ENCODE peak calls at places on chromosome 6, in seven cellular contexts. One of them, this sample, is unnamed.

GRCh38 chr6:158072083-158072721 is 90.5 kb downstream of the SYNJ2 start:
- DNase-seq in nephron progenitor cell: peak; percentile 80
- DNase-seq in heart right ventricle: peak; percentile 77
- DNase-seq in HFFc6: peak; percentile 72
- DNase-seq in neural crest cell: peak; percentile 63
- DNase-seq in brain microvascular endothelial cell: peak; percentile 66
- DNase-seq in fibroblast of lung: peak; percentile 81
- DNase-seq in this sample: peak; percentile 77

GRCh38 chr6:161265975-161266374 is 7.9 kb downstream of the AGPAT4 start:
- DNase-seq in nephron progenitor cell: no peak
- DNase-seq in heart right ventricle: no peak
- DNase-seq in HFFc6: no peak
- DNase-seq in neural crest cell: no peak
- DNase-seq in brain microvascular endothelial cell: no peak
- DNase-seq in fibroblast of lung: no peak
- DNase-seq in this sample: no peak

GRCh38 chr6:13395272-13396237 is 67.2 kb upstream of the TBC1D7 start:
- DNase-seq in nephron progenitor cell: no peak
- DNase-seq in heart right ventricle: peak; percentile 57
- DNase-seq in HFFc6: peak; percentile 59
- DNase-seq in neural crest cell: no peak
- DNase-seq in brain microvascular endothelial cell: peak; percentile 87
- DNase-seq in fibroblast of lung: peak; percentile 79
- DNase-seq in this sample: no peak

GRCh38 chr6:154501287-154501868 is 9.1 kb downstream of the CNKSR3 start:
- DNase-seq in nephron progenitor cell: no peak
- DNase-seq in heart right ventricle: no peak
- DNase-seq in HFFc6: no peak
- DNase-seq in neural crest cell: no peak
- DNase-seq in brain microvascular endothelial cell: no peak
- DNase-seq in fibroblast of lung: no peak
- DNase-seq in this sample: no peak

GRCh38 chr6:131740161-131740560 is 29.3 kb upstream of the CTAGE9 start:
- DNase-seq in nephron progenitor cell: no peak
- DNase-seq in heart right ventricle: no peak
- DNase-seq in HFFc6: peak; percentile 54
- DNase-seq in neural crest cell: no peak
- DNase-seq in brain microvascular endothelial cell: peak; percentile 61
- DNase-seq in fibroblast of lung: no peak
- DNase-seq in this sample: no peak

GRCh38 chr6:13194852-13195251 is 133.5 kb downstream of the TBC1D7 start:
- DNase-seq in nephron progenitor cell: peak; percentile 32
- DNase-seq in heart right ventricle: peak; percentile 24
- DNase-seq in HFFc6: peak; percentile 78
- DNase-seq in neural crest cell: peak; percentile 14
- DNase-seq in brain microvascular endothelial cell: peak; percentile 58
- DNase-seq in fibroblast of lung: peak; percentile 71
- DNase-seq in this sample: peak; percentile 46

GRCh38 chr6:37536462-37537225 is 37.0 kb upstream of the CCDC167 start:
- DNase-seq in nephron progenitor cell: peak; percentile 39
- DNase-seq in heart right ventricle: no peak
- DNase-seq in HFFc6: no peak
- DNase-seq in neural crest cell: no peak
- DNase-seq in brain microvascular endothelial cell: no peak
- DNase-seq in fibroblast of lung: no peak
- DNase-seq in this sample: no peak

GRCh38 chr6:53979468-53980067 is 131.7 kb upstream of the MLIP start:
- DNase-seq in nephron progenitor cell: peak; percentile 25
- DNase-seq in heart right ventricle: no peak
- DNase-seq in HFFc6: peak; percentile 41
- DNase-seq in neural crest cell: peak; percentile 24
- DNase-seq in brain microvascular endothelial cell: peak; percentile 39
- DNase-seq in fibroblast of lung: peak; percentile 69
- DNase-seq in this sample: peak; percentile 6

GRCh38 chr6:143759666-143760065 is 81.9 kb downstream of the PHACTR2 start:
- DNase-seq in nephron progenitor cell: no peak
- DNase-seq in heart right ventricle: no peak
- DNase-seq in HFFc6: peak; percentile 4
- DNase-seq in neural crest cell: no peak
- DNase-seq in brain microvascular endothelial cell: no peak
- DNase-seq in fibroblast of lung: no peak
- DNase-seq in this sample: no peak

GRCh38 chr6:142781124-142781523 is 163.9 kb downstream of the HIVEP2 start:
- DNase-seq in nephron progenitor cell: no peak
- DNase-seq in heart right ventricle: no peak
- DNase-seq in HFFc6: no peak
- DNase-seq in neural crest cell: no peak
- DNase-seq in brain microvascular endothelial cell: no peak
- DNase-seq in fibroblast of lung: no peak
- DNase-seq in this sample: no peak

DNA sequence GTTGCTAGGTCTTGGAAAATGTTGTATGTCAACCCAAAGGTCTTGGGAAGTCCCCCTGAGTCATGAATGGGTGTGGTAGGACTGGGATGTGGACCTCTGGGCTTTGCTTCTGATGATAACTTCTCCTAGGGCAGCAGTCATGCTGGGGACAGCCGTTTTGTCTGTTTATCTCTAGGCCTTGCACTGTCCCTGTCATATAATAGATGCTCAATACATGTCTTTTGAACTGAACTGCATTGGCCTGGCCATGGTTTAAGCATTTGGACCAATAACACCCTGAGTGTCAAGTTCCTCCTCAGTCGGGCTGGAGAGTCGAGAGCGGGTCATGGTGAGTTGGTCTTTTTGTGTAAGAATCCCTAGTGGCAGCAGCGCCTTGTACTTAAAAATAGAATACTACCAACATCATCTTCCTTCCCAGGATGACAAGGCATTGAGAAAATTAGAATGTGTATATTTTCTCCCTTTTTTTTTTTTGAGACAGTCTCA is 43.1 kb downstream of the E2F3 start:
- DNase-seq in nephron progenitor cell: no peak
- DNase-seq in heart right ventricle: no peak
- DNase-seq in HFFc6: no peak
- DNase-seq in neural crest cell: no peak
- DNase-seq in brain microvascular endothelial cell: peak; percentile 27
- DNase-seq in fibroblast of lung: no peak
- DNase-seq in this sample: peak; percentile 25
- TF ChIP-seq CTCF in nephron progenitor cell: no peak
- TF ChIP-seq CTCF in heart right ventricle: no peak
- TF ChIP-seq CTCF in HFFc6: no peak
- TF ChIP-seq CTCF in neural crest cell: no peak
- TF ChIP-seq CTCF in brain microvascular endothelial cell: no peak
- TF ChIP-seq CTCF in fibroblast of lung: no peak
- TF ChIP-seq CTCF in this sample: no peak

GRCh38 chr6:123363912-123364311 is 272.8 kb downstream of the TRDN start:
- DNase-seq in nephron progenitor cell: no peak
- DNase-seq in heart right ventricle: no peak
- DNase-seq in HFFc6: no peak
- DNase-seq in neural crest cell: no peak
- DNase-seq in brain microvascular endothelial cell: no peak
- DNase-seq in fibroblast of lung: no peak
- DNase-seq in this sample: no peak
- TF ChIP-seq CTCF in nephron progenitor cell: no peak
- TF ChIP-seq CTCF in heart right ventricle: no peak
- TF ChIP-seq CTCF in HFFc6: no peak
- TF ChIP-seq CTCF in neural crest cell: no peak
- TF ChIP-seq CTCF in brain microvascular endothelial cell: no peak
- TF ChIP-seq CTCF in fibroblast of lung: no peak
- TF ChIP-seq CTCF in this sample: no peak

DNA sequence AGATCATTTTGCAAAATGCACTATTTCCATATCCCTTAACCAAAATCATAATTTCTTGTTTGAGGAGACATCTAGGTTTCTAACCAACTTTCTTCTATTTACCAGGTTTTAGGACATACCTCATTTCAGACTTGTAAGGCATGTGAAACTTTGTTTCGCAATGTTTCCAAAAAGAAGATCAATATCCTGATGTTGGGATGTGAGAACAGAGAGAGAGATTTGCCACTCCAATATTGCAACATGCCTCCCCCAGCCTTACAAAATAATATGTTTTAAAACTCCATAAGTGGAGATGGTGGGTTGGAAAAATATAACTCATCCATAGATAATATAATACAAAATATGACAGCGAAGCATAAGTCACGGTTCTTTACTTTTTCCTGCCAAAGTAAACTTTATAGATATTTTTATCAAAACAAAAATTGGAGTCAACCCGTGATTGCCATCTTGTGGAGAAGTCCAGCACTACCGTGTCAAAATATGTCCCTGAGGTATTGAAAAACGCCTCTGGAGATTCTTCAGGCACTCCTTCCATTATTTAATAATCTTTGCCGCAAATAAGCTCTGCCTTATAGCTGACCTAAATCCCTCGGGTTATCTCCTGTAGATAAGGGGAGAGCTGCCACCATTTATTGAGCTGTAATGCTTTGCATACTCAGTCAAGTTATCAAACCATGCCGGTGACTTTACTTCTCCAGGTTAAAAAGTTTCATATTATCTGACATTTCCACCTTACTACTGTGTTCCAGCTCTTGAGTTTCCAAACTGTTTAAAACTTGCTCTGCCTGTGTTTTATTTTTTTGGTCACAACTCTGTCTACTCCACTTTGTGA is 534.2 kb downstream of the HACE1 start:
- DNase-seq in nephron progenitor cell: peak; percentile 19
- DNase-seq in heart right ventricle: no peak
- DNase-seq in HFFc6: peak; percentile 1
- DNase-seq in neural crest cell: peak; percentile 23
- DNase-seq in brain microvascular endothelial cell: peak; percentile 54
- DNase-seq in fibroblast of lung: peak; percentile 4
- DNase-seq in this sample: peak; percentile 15
- TF ChIP-seq CTCF in nephron progenitor cell: peak; percentile 77
- TF ChIP-seq CTCF in heart right ventricle: peak; percentile 38
- TF ChIP-seq CTCF in HFFc6: peak; percentile 69
- TF ChIP-seq CTCF in neural crest cell: peak; percentile 86
- TF ChIP-seq CTCF in brain microvascular endothelial cell: peak; percentile 65
- TF ChIP-seq CTCF in fibroblast of lung: peak; percentile 57
- TF ChIP-seq CTCF in this sample: peak; percentile 49

GRCh38 chr6:33585403-33586107 is 5.5 kb upstream of the BAK1 start:
- DNase-seq in nephron progenitor cell: peak; percentile 83
- DNase-seq in heart right ventricle: peak; percentile 84
- DNase-seq in HFFc6: peak; percentile 36
- DNase-seq in neural crest cell: peak; percentile 78
- DNase-seq in brain microvascular endothelial cell: peak; percentile 56
- DNase-seq in fibroblast of lung: peak; percentile 61
- DNase-seq in this sample: peak; percentile 95
- TF ChIP-seq CTCF in nephron progenitor cell: peak; percentile 86
- TF ChIP-seq CTCF in heart right ventricle: peak; percentile 96
- TF ChIP-seq CTCF in HFFc6: peak; percentile 99
- TF ChIP-seq CTCF in neural crest cell: peak; percentile 94
- TF ChIP-seq CTCF in brain microvascular endothelial cell: peak; percentile 98
- TF ChIP-seq CTCF in fibroblast of lung: peak; percentile 98
- TF ChIP-seq CTCF in this sample: peak; percentile 94

GRCh38 chr6:124400600-124400999 is 561.6 kb upstream of the RNF217 start:
- DNase-seq in nephron progenitor cell: no peak
- DNase-seq in heart right ventricle: no peak
- DNase-seq in HFFc6: no peak
- DNase-seq in neural crest cell: no peak
- DNase-seq in brain microvascular endothelial cell: no peak
- DNase-seq in fibroblast of lung: no peak
- DNase-seq in this sample: no peak
- TF ChIP-seq CTCF in nephron progenitor cell: no peak
- TF ChIP-seq CTCF in heart right ventricle: no peak
- TF ChIP-seq CTCF in HFFc6: no peak
- TF ChIP-seq CTCF in neural crest cell: peak; percentile 36
- TF ChIP-seq CTCF in brain microvascular endothelial cell: peak; percentile 46
- TF ChIP-seq CTCF in fibroblast of lung: peak; percentile 26
- TF ChIP-seq CTCF in this sample: no peak

GRCh38 chr6:137531376-137532092 is 37.3 kb upstream of the OLIG3 start:
- DNase-seq in nephron progenitor cell: no peak
- DNase-seq in heart right ventricle: no peak
- DNase-seq in HFFc6: no peak
- DNase-seq in neural crest cell: no peak
- DNase-seq in brain microvascular endothelial cell: no peak
- DNase-seq in fibroblast of lung: no peak
- DNase-seq in this sample: no peak
- TF ChIP-seq CTCF in nephron progenitor cell: no peak
- TF ChIP-seq CTCF in heart right ventricle: no peak
- TF ChIP-seq CTCF in HFFc6: no peak
- TF ChIP-seq CTCF in neural crest cell: no peak
- TF ChIP-seq CTCF in brain microvascular endothelial cell: no peak
- TF ChIP-seq CTCF in fibroblast of lung: no peak
- TF ChIP-seq CTCF in this sample: no peak

This sample was measured in activated CD8-positive, alpha-beta T cell treated with anti-CD3 and anti-CD28 coated beads for 36 hours.